ENCODE peak calls at places on chromosome 2, in seven cellular contexts. F is mammary epithelial cell, M is thoracic aorta, N is fibroblast of mammary gland, U is PC-3, I is glutamatergic neuron, K is CD14-positive monocyte. L is an unnamed sample.
A peak's percentile ranks its signal among the peaks of the same experiment; 100 is the strongest.

GRCh38 chr2:71646028-71646427 is 192.7 kb downstream of the DYSF start:
- DNase-seq in F (peak; percentile 58), M (peak; percentile 54), N (peak; percentile 17), U (peak; percentile 89), I (no peak), K (no peak), L (no peak)

GRCh38 chr2:170362313-170362795 is 184.4 kb downstream of the MYO3B start:
- DNase-seq in F (no peak), M (no peak), N (no peak), U (no peak), I (no peak), K (no peak), L (no peak)

GRCh38 chr2:67834482-67834881 is 228.3 kb downstream of the C1D start:
- DNase-seq in F (no peak), M (no peak), N (no peak), U (no peak), I (no peak), K (no peak), L (no peak)

GRCh38 chr2:213119061-213119809 is 32.2 kb downstream of the IKZF2 start:
- DNase-seq in F (peak; percentile 93), M (no peak), N (peak; percentile 89), U (peak; percentile 76), I (no peak), K (no peak), L (no peak)

GRCh38 chr2:215681799-215682594 is 246.1 kb upstream of the FN1 start:
- DNase-seq in F (no peak), M (no peak), N (no peak), U (no peak), I (no peak), K (no peak), L (no peak)

GRCh38 chr2:234469251-234469845 is 27.5 kb downstream of the ARL4C start:
- DNase-seq in F (no peak), M (no peak), N (no peak), U (peak; percentile 18), I (no peak), K (no peak), L (no peak)

GRCh38 chr2:55490554-55490953 is 29.0 kb upstream of the CFAP36 start:
- DNase-seq in F (peak; percentile 20), M (no peak), N (peak; percentile 89), U (peak; percentile 71), I (peak; percentile 28), K (no peak), L (no peak)

GRCh38 chr2:140178224-140178623 is 1398.0 kb upstream of the NXPH2 start:
- DNase-seq in F (no peak), M (no peak), N (no peak), U (peak; percentile 88), I (no peak), K (no peak), L (no peak)

GRCh38 chr2:45119038-45119437 is 109.8 kb upstream of the SIX2 start:
- DNase-seq in F (peak; percentile 81), M (no peak), N (peak; percentile 69), U (peak; percentile 80), I (no peak), K (no peak), L (no peak)

GRCh38 chr2:207159002-207159401 is 6.7 kb downstream of the KLF7 start:
- DNase-seq in F (no peak), M (no peak), N (no peak), U (no peak), I (no peak), K (no peak), L (no peak)

GRCh38 chr2:196335238-196335637 is 163.9 kb upstream of the STK17B start:
- DNase-seq in F (no peak), M (no peak), N (peak; percentile 74), U (peak; percentile 98), I (no peak), K (no peak), L (no peak)

GRCh38 chr2:71744781-71745180 is 291.4 kb downstream of the DYSF start:
- DNase-seq in F (no peak), M (no peak), N (no peak), U (no peak), I (no peak), K (no peak), L (no peak)

GRCh38 chr2:220001693-220002260 is 374.3 kb downstream of the SLC4A3 start:
- DNase-seq in F (no peak), M (no peak), N (peak; percentile 28), U (peak; percentile 24), I (no peak), K (no peak), L (no peak)

GRCh38 chr2:62738981-62739936 is 33.7 kb downstream of the EHBP1 start:
- DNase-seq in F (no peak), M (no peak), N (peak; percentile 45), U (no peak), I (no peak), K (no peak), L (no peak)

GRCh38 chr2:19826874-19827273 is 74.9 kb downstream of the TTC32 start:
- DNase-seq in F (no peak), M (no peak), N (no peak), U (no peak), I (no peak), K (no peak), L (no peak)

GRCh38 chr2:21038403-21039073 is 5.3 kb downstream of the APOB start:
- DNase-seq in F (peak; percentile 3), M (no peak), N (peak; percentile 5), U (no peak), I (no peak), K (no peak), L (no peak)

GRCh38 chr2:217707116-217707742 is 295.6 kb downstream of the TNS1 start:
- DNase-seq in F (peak; percentile 92), M (no peak), N (peak; percentile 41), U (peak; percentile 90), I (no peak), K (no peak), L (no peak)

GRCh38 chr2:76296400-76296799 is 585.7 kb upstream of the GCFC2 start:
- DNase-seq in F (no peak), M (no peak), N (no peak), U (no peak), I (no peak), K (no peak), L (no peak)

GRCh38 chr2:95074663-95075439 is 46.8 kb downstream of the MRPS5 start:
- DNase-seq in F (no peak), M (no peak), N (no peak), U (no peak), I (no peak), K (no peak), L (peak; percentile 66)

GRCh38 chr2:121888189-121888557 is 132.7 kb downstream of the TSN start:
- DNase-seq in F (peak; percentile 75), M (no peak), N (no peak), U (peak; percentile 35), I (no peak), K (no peak), L (no peak)

GRCh38 chr2:24404582-24404981 is 44.2 kb upstream of the ITSN2 start:
- DNase-seq in F (peak; percentile 62), M (no peak), N (peak; percentile 62), U (peak; percentile 47), I (no peak), K (no peak), L (no peak)

GRCh38 chr2:600542-601386 is 76.4 kb downstream of the TMEM18 start:
- DNase-seq in F (no peak), M (no peak), N (no peak), U (no peak), I (no peak), K (no peak), L (no peak)

GRCh38 chr2:45014016-45014702 is 4.9 kb upstream of the SIX2 start:
- DNase-seq in F (no peak), M (no peak), N (peak; percentile 70), U (no peak), I (peak; percentile 77), K (no peak), L (peak; percentile 81)

GRCh38 chr2:96402591-96402990 is 67.0 kb downstream of the NCAPH start:
- DNase-seq in F (no peak), M (no peak), N (no peak), U (no peak), I (no peak), K (no peak), L (peak; percentile 22)

GRCh38 chr2:118913131-118913804 is 28.7 kb upstream of the MARCO start:
- DNase-seq in F (peak; percentile 50), M (no peak), N (peak; percentile 4), U (peak; percentile 53), I (no peak), K (no peak), L (no peak)
- TF ChIP-seq CTCF in F (no peak), M (no peak), N (no peak), U (no peak), I (no peak), K (no peak), L (no peak)

GRCh38 chr2:50318147-50318546 is 713.8 kb downstream of the NRXN1 start:
- DNase-seq in F (no peak), M (no peak), N (no peak), U (no peak), I (no peak), K (no peak), L (no peak)
- TF ChIP-seq CTCF in F (no peak), M (no peak), N (no peak), U (peak; percentile 19), I (no peak), K (no peak), L (no peak)

DNA sequence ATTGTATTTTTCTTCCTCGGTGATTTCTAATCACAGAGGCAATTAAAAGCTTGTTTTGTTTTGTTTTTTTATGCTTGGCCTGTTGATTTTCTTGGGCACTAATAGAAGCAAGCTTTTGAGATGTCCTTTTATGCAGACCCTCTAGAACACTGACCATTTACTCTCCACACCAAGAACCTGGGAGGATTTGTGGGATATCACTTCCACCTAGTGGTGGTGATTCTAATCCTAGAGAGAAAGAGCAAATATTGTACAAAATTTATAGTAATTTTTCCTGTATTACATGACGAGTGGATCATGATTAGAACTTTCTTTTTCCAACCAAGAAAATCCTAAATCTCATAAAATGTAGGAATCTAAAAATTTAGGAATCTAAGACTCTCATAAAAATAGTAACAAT is 23.4 kb downstream of the NEMP2 start:
- DNase-seq in F (no peak), M (no peak), N (peak; percentile 56), U (peak; percentile 61), I (no peak), K (no peak), L (no peak)
- TF ChIP-seq CTCF in F (peak; percentile 30), M (peak; percentile 23), N (peak; percentile 51), U (peak; percentile 82), I (peak; percentile 16), K (no peak), L (peak; percentile 48)

DNA sequence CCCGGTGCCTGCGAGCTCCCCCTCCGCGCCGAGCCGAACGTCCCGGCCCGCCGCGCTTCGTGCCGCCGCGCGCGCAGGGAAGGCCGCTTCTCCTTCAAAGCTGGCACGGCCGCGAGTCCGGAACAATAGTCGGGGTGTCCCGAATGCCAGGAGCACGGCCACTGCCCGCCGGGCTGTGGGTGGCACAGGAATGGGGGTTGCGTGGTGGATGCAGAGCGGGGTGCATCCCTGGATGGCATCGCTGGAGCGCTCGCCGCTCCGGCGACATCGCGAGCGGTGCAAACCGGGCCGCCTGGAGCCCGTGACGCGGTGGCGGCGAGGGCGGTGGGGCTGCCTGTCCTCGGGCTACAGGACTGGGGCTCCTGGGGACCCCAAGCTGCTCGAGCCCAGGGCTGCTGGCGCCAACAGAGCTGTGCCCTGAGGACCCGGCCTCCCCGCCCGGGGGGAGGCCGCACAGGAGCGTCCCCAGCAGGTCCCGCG is 1.1 kb upstream of the SATB2 start:
- DNase-seq in F (peak; percentile 68), M (no peak), N (no peak), U (peak; percentile 29), I (no peak), K (no peak), L (no peak)
- TF ChIP-seq CTCF in F (no peak), M (no peak), N (no peak), U (peak; percentile 15), I (no peak), K (no peak), L (no peak)

L was measured in upper lobe of right lung.